ENCODE peak calls at places on chromosomes 7 and 10, in eight cellular contexts. D is effector memory CD4-positive, alpha-beta T cell; M is T-helper 9 cell; G is right lobe of liver; Z is RWPE1; T is cardiac fibroblast; U is progenitor cell of endocrine pancreas; F is kidney epithelial cell. X is an unnamed sample.

GRCh38 chr10:129917936-129918335 is 46.1 kb downstream of the EBF3 start:
- DNase-seq in D (no peak), M (no peak), G (no peak), Z (no peak), T (no peak), U (no peak), F (no peak), X (no peak)

GRCh38 chr10:109899578-109900355 is 23.5 kb downstream of the XPNPEP1 start:
- DNase-seq in D (no peak), M (no peak), G (no peak), Z (no peak), T (peak), U (no peak), F (no peak), X (no peak)

GRCh38 chr7:73892003-73892975 is 31.3 kb downstream of the TMEM270 start:
- DNase-seq in D (no peak), M (no peak), G (peak), Z (no peak), T (peak), U (no peak), F (no peak), X (no peak)

GRCh38 chr7:44564606-44565005 is 9.1 kb downstream of the DDX56 start:
- DNase-seq in D (no peak), M (no peak), G (no peak), Z (no peak), T (no peak), U (no peak), F (no peak), X (no peak)

GRCh38 chr10:13503745-13504463 is 24.9 kb downstream of the BEND7 start:
- DNase-seq in D (no peak), M (no peak), G (no peak), Z (peak), T (peak), U (no peak), F (peak), X (no peak)

GRCh38 chr10:127337801-127338200 is 141.4 kb upstream of the INSYN2A start:
- DNase-seq in D (no peak), M (no peak), G (no peak), Z (no peak), T (peak), U (no peak), F (no peak), X (no peak)

GRCh38 chr10:116765549-116766162 is 23.3 kb upstream of the HSPA12A start:
- DNase-seq in D (no peak), M (peak), G (no peak), Z (no peak), T (no peak), U (no peak), F (no peak), X (no peak)

GRCh38 chr7:5422324-5423271 is 1.0 kb downstream of the TNRC18 start:
- DNase-seq in D (no peak), M (no peak), G (no peak), Z (no peak), T (peak), U (no peak), F (no peak), X (no peak)

GRCh38 chr7:30694774-30695721 is 12.8 kb upstream of the CRHR2 start:
- DNase-seq in D (no peak), M (no peak), G (no peak), Z (no peak), T (no peak), U (no peak), F (no peak), X (no peak)

GRCh38 chr7:47338031-47338430 is 243.9 kb downstream of the TNS3 start:
- DNase-seq in D (no peak), M (no peak), G (no peak), Z (no peak), T (peak), U (no peak), F (no peak), X (no peak)

GRCh38 chr10:29163746-29164145 is 125.1 kb upstream of the LYZL1 start:
- DNase-seq in D (no peak), M (no peak), G (no peak), Z (peak), T (peak), U (no peak), F (peak), X (no peak)

GRCh38 chr7:7639421-7639820 is 1.1 kb upstream of the UMAD1 start:
- DNase-seq in D (no peak), M (no peak), G (no peak), Z (no peak), T (peak), U (no peak), F (no peak), X (no peak)

GRCh38 chr7:98907570-98907969 is 29.2 kb downstream of the TRRAP start:
- DNase-seq in D (no peak), M (no peak), G (no peak), Z (no peak), T (no peak), U (no peak), F (no peak), X (no peak)

GRCh38 chr10:23693895-23694294 is 255.0 kb downstream of the OTUD1 start:
- DNase-seq in D (no peak), M (no peak), G (no peak), Z (no peak), T (no peak), U (no peak), F (no peak), X (no peak)

GRCh38 chr10:72800000-72800740 is 93.4 kb upstream of the OIT3 start:
- DNase-seq in D (no peak), M (no peak), G (no peak), Z (no peak), T (peak), U (no peak), F (no peak), X (peak)

GRCh38 chr10:100598166-100598565 is 62.4 kb downstream of the HIF1AN start:
- DNase-seq in D (no peak), M (no peak), G (no peak), Z (no peak), T (no peak), U (no peak), F (no peak), X (no peak)

GRCh38 chr7:53302511-53303246 is 267.2 kb downstream of the POM121L12 start:
- DNase-seq in D (no peak), M (no peak), G (no peak), Z (no peak), T (no peak), U (no peak), F (no peak), X (no peak)

X was measured in HTR-8/SVneo.